ENCODE peak calls at places on chromosome 19, in ten cellular contexts. T is RWPE1; B is HCT116; D is ascending aorta; V is CD4-positive, alpha-beta T cell; G is lung; U is cardiac muscle cell; H is AG04450; Z is psoas muscle; Q is tibial nerve. F is an unnamed sample.
A peak's percentile ranks its signal among the peaks of the same experiment; 100 is the strongest.

GRCh38 chr19:14056741-14057356 is 5.0 kb downstream of the PALM3 start:
- DNase-seq in Q (no peak), D (no peak), U (peak; percentile 5), B (no peak), G (no peak), V (no peak), Z (no peak), T (no peak), H (no peak), F (no peak)

GRCh38 chr19:16117594-16118033 is 5.9 kb downstream of the RAB8A start:
- DNase-seq in Z (peak; percentile 36), B (no peak), T (no peak), Q (no peak), V (no peak), H (no peak), G (no peak), U (no peak), D (no peak), F (no peak)

GRCh38 chr19:13530720-13531119 is 24.4 kb upstream of the CACNA1A start:
- DNase-seq in Q (no peak), U (no peak), V (no peak), B (no peak), H (no peak), D (no peak), Z (no peak), T (no peak), G (no peak), F (no peak)

GRCh38 chr19:12350890-12351197 is 14.6 kb downstream of the ZNF442 start:
- DNase-seq in T (no peak), U (no peak), D (no peak), Q (no peak), B (no peak), G (no peak), V (no peak), H (no peak), Z (no peak), F (no peak)

GRCh38 chr19:4916292-4917082 is 7.2 kb downstream of the UHRF1 start:
- DNase-seq in H (no peak), V (peak; percentile 48), D (no peak), B (no peak), G (no peak), Z (no peak), T (no peak), U (no peak), Q (no peak), F (no peak)

GRCh38 chr19:5484398-5485285 is 29.4 kb downstream of the ZNRF4 start:
- DNase-seq in H (peak; percentile 33), T (no peak), B (no peak), G (no peak), U (peak; percentile 14), D (no peak), Q (no peak), Z (no peak), V (no peak), F (no peak)

GRCh38 chr19:53908106-53908932 is 759 bp upstream of the CACNG7 start:
- DNase-seq in V (peak; percentile 12), Z (peak; percentile 59), B (no peak), T (peak; percentile 39), U (peak; percentile 79), Q (no peak), D (no peak), H (peak; percentile 13), G (no peak), F (no peak)

GRCh38 chr19:19657397-19657783 is 6.1 kb downstream of the ATP13A1 start:
- DNase-seq in D (no peak), U (peak; percentile 14), Q (no peak), Z (peak; percentile 25), T (no peak), B (no peak), G (no peak), V (no peak), H (no peak), F (no peak)

GRCh38 chr19:2168619-2169424 is 5.1 kb downstream of the DOT1L start:
- DNase-seq in Z (peak; percentile 99), T (peak; percentile 93), D (peak; percentile 99), U (peak; percentile 98), G (peak; percentile 99), B (peak; percentile 98), V (peak; percentile 39), Q (peak; percentile 97), H (peak; percentile 93), F (peak; percentile 86)
- H3K27ac ChIP-seq in Z (peak overlapping the region; percentile 90), T (peak overlapping the region; percentile 94), D (peak overlapping the region; percentile 84), U (peak overlapping the region; percentile 95), G (peak overlapping the region; percentile 92), B (peak overlapping the region; percentile 99), V (peak overlapping the region; percentile 13), Q (peak overlapping the region; percentile 78), H (peak overlapping the region; percentile 90), F (peak overlapping the region; percentile 58)

GRCh38 chr19:7252364-7252763 is 41.9 kb downstream of the INSR start:
- DNase-seq in G (no peak), Z (no peak), V (no peak), D (no peak), Q (no peak), U (no peak), T (no peak), B (no peak), H (no peak), F (no peak)

GRCh38 chr19:7255631-7256030 is 38.6 kb downstream of the INSR start:
- DNase-seq in T (no peak), Z (no peak), Q (no peak), G (no peak), B (no peak), U (no peak), H (no peak), V (no peak), D (no peak), F (no peak)

GRCh38 chr19:7257148-7258041 is 36.8 kb downstream of the INSR start:
- DNase-seq in Q (no peak), Z (no peak), V (no peak), U (peak; percentile 72), B (peak; percentile 72), G (peak; percentile 32), H (no peak), D (no peak), T (peak; percentile 45), F (peak; percentile 20)

GRCh38 chr19:7255119-7255518 is 39.1 kb downstream of the INSR start:
- DNase-seq in T (no peak), U (no peak), D (no peak), B (no peak), Z (no peak), V (no peak), Q (no peak), H (no peak), G (no peak), F (no peak)

GRCh38 chr19:7254590-7254989 is 39.6 kb downstream of the INSR start:
- DNase-seq in G (no peak), D (no peak), Q (no peak), V (no peak), Z (no peak), U (no peak), H (no peak), T (no peak), B (no peak), F (no peak)
- H3K27ac ChIP-seq in G (no peak overlapping the region), D (no peak overlapping the region), Q (no peak overlapping the region), V (no peak overlapping the region), Z (no peak overlapping the region), U (no peak overlapping the region), H (no peak overlapping the region), T (no peak overlapping the region), B (no peak overlapping the region), F (peak overlapping the region; percentile 20)

DNA sequence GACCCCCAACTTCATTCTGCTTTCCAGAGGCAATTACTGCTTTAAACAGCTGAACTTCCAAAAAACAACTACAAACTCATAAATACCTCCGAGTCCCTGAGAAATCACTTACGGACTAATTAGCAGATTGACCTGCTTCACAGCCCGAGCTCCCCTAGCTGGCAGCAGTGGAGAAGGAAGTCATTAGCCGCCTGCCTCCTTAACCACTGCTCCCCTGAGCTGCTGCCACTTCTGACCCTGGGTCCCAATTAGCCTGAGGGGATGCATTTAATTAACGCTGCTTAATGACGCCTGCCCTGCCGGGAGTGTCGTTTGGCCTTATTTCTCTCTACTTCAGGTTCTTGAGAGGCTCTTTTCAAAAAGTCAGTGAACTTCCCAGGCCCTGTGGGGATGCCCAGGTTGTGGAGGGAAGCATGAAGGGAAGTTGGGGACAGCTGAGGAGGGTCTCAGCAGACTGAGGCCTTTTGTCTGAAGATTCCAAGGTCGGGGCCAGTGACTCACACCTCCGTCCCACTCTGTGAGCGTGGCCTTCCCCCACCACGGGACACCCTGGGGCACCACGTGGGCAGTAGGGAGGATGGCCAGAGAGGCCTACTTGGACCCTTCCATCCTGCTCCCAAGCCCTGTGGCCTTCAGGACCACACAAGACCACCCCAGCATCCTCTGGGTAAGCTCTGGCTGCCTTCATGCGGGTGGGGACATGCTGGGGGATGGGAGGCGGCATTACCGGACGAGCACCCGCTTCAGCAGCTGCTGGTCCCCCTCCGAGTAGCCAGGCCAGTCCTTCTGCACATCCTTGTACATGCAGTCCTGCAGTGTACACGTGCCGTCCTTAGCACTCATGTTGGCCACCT is 19.8 kb upstream of the ISYNA1 start:
- DNase-seq in Q (no peak), T (no peak), B (no peak), D (no peak), Z (no peak), U (no peak), V (no peak), H (no peak), G (no peak), F (no peak)
- H3K27ac ChIP-seq in Q (no peak overlapping the region), T (peak overlapping the region; percentile 93), B (no peak overlapping the region), D (peak overlapping the region; percentile 85), Z (peak overlapping the region; percentile 88), U (no peak overlapping the region), V (no peak overlapping the region), H (no peak overlapping the region), G (no peak overlapping the region), F (no peak overlapping the region)

GRCh38 chr19:42176649-42176989 is 40.9 kb downstream of the DEDD2 start:
- DNase-seq in U (no peak), D (no peak), Q (no peak), V (no peak), B (no peak), T (peak; percentile 41), G (no peak), H (no peak), Z (no peak), F (no peak)

GRCh38 chr19:42176990-42177685 is 40.3 kb downstream of the DEDD2 start:
- DNase-seq in Q (peak; percentile 26), V (peak; percentile 65), T (peak; percentile 64), D (no peak), G (peak; percentile 56), Z (peak; percentile 78), U (peak; percentile 80), B (peak; percentile 18), H (peak; percentile 32), F (no peak)

GRCh38 chr19:42177686-42178019 is 39.8 kb downstream of the DEDD2 start:
- DNase-seq in T (no peak), B (no peak), H (no peak), V (no peak), U (no peak), Z (no peak), G (no peak), D (no peak), Q (no peak), F (no peak)

GRCh38 chr19:42175335-42175734 is 42.1 kb downstream of the DEDD2 start:
- DNase-seq in D (no peak), B (no peak), V (no peak), T (no peak), Q (no peak), Z (no peak), U (no peak), G (no peak), H (no peak), F (no peak)

DNA sequence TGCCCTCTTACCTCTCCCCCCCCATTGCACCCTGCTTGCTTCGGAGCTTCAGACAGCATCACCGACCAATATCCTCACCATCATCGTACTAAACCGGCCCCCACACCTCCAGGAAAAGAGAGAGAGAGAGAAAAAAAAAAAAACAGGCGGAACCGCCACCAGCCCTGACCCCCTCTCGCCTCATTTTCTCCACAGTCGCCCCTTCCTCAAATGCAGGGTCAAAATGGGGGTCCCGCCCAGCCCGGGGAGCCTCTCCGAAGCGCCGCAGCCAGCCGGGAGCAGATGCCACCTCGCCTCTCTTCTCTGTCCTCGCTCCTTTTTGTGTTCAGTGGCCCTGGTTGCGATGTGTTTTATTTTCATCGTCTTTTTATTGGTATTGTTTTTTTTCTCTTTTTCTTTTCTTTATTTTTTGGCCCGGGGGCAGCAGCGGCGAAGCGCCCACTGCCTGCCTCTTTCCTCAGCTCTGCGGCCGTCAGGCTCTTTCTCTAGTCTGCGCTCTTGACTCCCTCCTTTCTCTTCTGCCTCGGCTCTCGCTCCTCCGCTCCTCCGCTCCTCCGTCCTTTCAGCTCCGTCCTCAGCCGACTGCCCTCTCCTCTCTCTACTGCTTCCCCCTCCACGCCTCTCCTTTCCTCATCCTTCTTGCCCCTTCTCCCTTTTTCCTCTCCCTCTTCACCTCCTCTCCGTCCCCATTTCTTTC is 41.4 kb downstream of the DEDD2 start:
- DNase-seq in U (peak; percentile 35), V (no peak), Q (no peak), B (no peak), H (no peak), Z (no peak), T (no peak), D (no peak), G (no peak), F (no peak)
- H3K27ac ChIP-seq in U (no peak overlapping the region), V (no peak overlapping the region), Q (no peak overlapping the region), B (no peak overlapping the region), H (no peak overlapping the region), Z (no peak overlapping the region), T (no peak overlapping the region), D (no peak overlapping the region), G (no peak overlapping the region), F (no peak overlapping the region)

F was measured in epithelial cell of prostate.